ENCODE peak calls at places on chromosomes 16 and 17, in ten cellular contexts. H, W, R, V, E, J, S, K, P and Q are unnamed samples.

GRCh38 chr17:38701504-38702165 is 3.4 kb upstream of the MLLT6 start:
- DNase-seq in H (peak; percentile 75), W (no peak), R (peak; percentile 76), V (peak; percentile 73), E (peak; percentile 79), J (peak; percentile 55), S (no peak), K (peak; percentile 35), P (no peak), Q (no peak)

GRCh38 chr17:50148226-50149098 is 2.0 kb downstream of the PPP1R9B start:
- DNase-seq in H (no peak), W (peak; percentile 62), R (peak; percentile 82), V (peak; percentile 91), E (peak; percentile 56), J (peak; percentile 79), S (peak; percentile 90), K (peak; percentile 63), P (no peak), Q (peak; percentile 65)

GRCh38 chr16:29836623-29837022 is 16.4 kb downstream of the MVP start:
- DNase-seq in H (no peak), W (no peak), R (no peak), V (no peak), E (no peak), J (no peak), S (no peak), K (no peak), P (no peak), Q (no peak)

GRCh38 chr17:76053230-76054111 is 18.8 kb downstream of the SRP68 start:
- DNase-seq in H (no peak), W (no peak), R (no peak), V (no peak), E (no peak), J (no peak), S (no peak), K (no peak), P (no peak), Q (no peak)

GRCh38 chr17:75738218-75738802 is 17.1 kb downstream of the ITGB4 start:
- DNase-seq in H (peak; percentile 73), W (no peak), R (no peak), V (no peak), E (peak; percentile 72), J (no peak), S (peak; percentile 57), K (no peak), P (no peak), Q (peak; percentile 62)

GRCh38 chr17:81453049-81453448 is 57.8 kb downstream of the BAHCC1 start:
- DNase-seq in H (no peak), W (no peak), R (no peak), V (no peak), E (no peak), J (no peak), S (no peak), K (no peak), P (no peak), Q (no peak)

GRCh38 chr17:63649813-63650212 is 27.6 kb downstream of the MAP3K3 start:
- DNase-seq in H (no peak), W (no peak), R (no peak), V (no peak), E (no peak), J (no peak), S (no peak), K (no peak), P (no peak), Q (no peak)

GRCh38 chr16:29984764-29985147 is 10.7 kb downstream of the HIRIP3 start:
- DNase-seq in H (no peak), W (no peak), R (no peak), V (no peak), E (no peak), J (no peak), S (no peak), K (no peak), P (no peak), Q (no peak)

GRCh38 chr17:82013341-82013740 is 9.3 kb downstream of the CENPX start:
- DNase-seq in H (no peak), W (no peak), R (no peak), V (no peak), E (no peak), J (no peak), S (no peak), K (no peak), P (no peak), Q (no peak)

GRCh38 chr17:60036796-60037677 is 41.7 kb downstream of the HEATR6 start:
- DNase-seq in H (peak; percentile 77), W (peak; percentile 92), R (peak; percentile 67), V (peak; percentile 67), E (peak; percentile 80), J (peak; percentile 69), S (peak; percentile 71), K (peak; percentile 78), P (no peak), Q (peak; percentile 79)

GRCh38 chr16:31243734-31244670 is 15.8 kb upstream of the ITGAM start:
- DNase-seq in H (no peak), W (no peak), R (no peak), V (no peak), E (no peak), J (no peak), S (no peak), K (no peak), P (no peak), Q (no peak)

GRCh38 chr17:2435181-2435741 is 34.4 kb upstream of the MNT start:
- DNase-seq in H (no peak), W (peak; percentile 73), R (no peak), V (no peak), E (no peak), J (no peak), S (no peak), K (no peak), P (no peak), Q (no peak)

GRCh38 chr17:61581611-61582349 is 9.2 kb downstream of the NACA2 start:
- DNase-seq in H (no peak), W (no peak), R (no peak), V (no peak), E (no peak), J (no peak), S (no peak), K (no peak), P (no peak), Q (no peak)

GRCh38 chr16:25838724-25839186 is 147.0 kb downstream of the HS3ST4 start:
- DNase-seq in H (no peak), W (peak; percentile 60), R (no peak), V (peak; percentile 14), E (peak; percentile 44), J (peak; percentile 20), S (no peak), K (peak; percentile 27), P (no peak), Q (no peak)

GRCh38 chr16:75627856-75628255 is 4.8 kb upstream of the ADAT1 start:
- DNase-seq in H (no peak), W (no peak), R (no peak), V (no peak), E (no peak), J (no peak), S (no peak), K (no peak), P (no peak), Q (no peak)

GRCh38 chr16:27025581-27025980 is 41.1 kb upstream of the C16orf82 start:
- DNase-seq in H (no peak), W (no peak), R (no peak), V (no peak), E (no peak), J (no peak), S (no peak), K (no peak), P (no peak), Q (no peak)

GRCh38 chr17:83204230-83204725 is 124.9 kb downstream of the METRNL start:
- DNase-seq in H (no peak), W (no peak), R (peak; percentile 53), V (no peak), E (no peak), J (no peak), S (no peak), K (no peak), P (no peak), Q (peak; percentile 19)

GRCh38 chr17:63694229-63694973 is 5.5 kb downstream of the LIMD2 start:
- DNase-seq in H (peak; percentile 42), W (peak; percentile 71), R (no peak), V (no peak), E (no peak), J (no peak), S (no peak), K (peak; percentile 28), P (no peak), Q (no peak)

GRCh38 chr17:29784661-29785060 is 145.4 kb downstream of the SSH2 start:
- DNase-seq in H (no peak), W (no peak), R (no peak), V (no peak), E (no peak), J (no peak), S (no peak), K (no peak), P (no peak), Q (no peak)

GRCh38 chr16:84863485-84863814 is 43.7 kb downstream of the CRISPLD2 start:
- DNase-seq in H (no peak), W (no peak), R (no peak), V (no peak), E (no peak), J (no peak), S (no peak), K (no peak), P (no peak), Q (no peak)

GRCh38 chr17:29180788-29181160 is 576 bp upstream of the MYO18A start:
- DNase-seq in H (no peak), W (no peak), R (no peak), V (no peak), E (no peak), J (no peak), S (no peak), K (no peak), P (no peak), Q (no peak)

GRCh38 chr16:31428638-31429247 is 583 bp upstream of the COX6A2 start:
- DNase-seq in H (no peak), W (no peak), R (no peak), V (no peak), E (no peak), J (no peak), S (peak; percentile 25), K (no peak), P (no peak), Q (no peak)

GRCh38 chr17:57442401-57442823 is 186.1 kb downstream of the MSI2 start:
- DNase-seq in H (no peak), W (no peak), R (no peak), V (no peak), E (no peak), J (no peak), S (no peak), K (peak; percentile 57), P (no peak), Q (no peak)

GRCh38 chr17:18356624-18357023 is 6.7 kb downstream of the SHMT1 start:
- DNase-seq in H (no peak), W (no peak), R (no peak), V (no peak), E (no peak), J (peak; percentile 40), S (no peak), K (no peak), P (no peak), Q (no peak)

GRCh38 chr17:29019475-29020181 is 13.8 kb upstream of the SEZ6 start:
- DNase-seq in H (no peak), W (peak; percentile 74), R (no peak), V (no peak), E (no peak), J (no peak), S (no peak), K (no peak), P (no peak), Q (no peak)

GRCh38 chr16:8959921-8960787 is 3.6 kb downstream of the USP7 start:
- DNase-seq in H (no peak), W (no peak), R (no peak), V (no peak), E (peak; percentile 44), J (peak; percentile 42), S (peak; percentile 48), K (peak; percentile 54), P (no peak), Q (no peak)

GRCh38 chr17:10631048-10631700 is 25.9 kb downstream of the MYH3 start:
- DNase-seq in H (no peak), W (peak; percentile 71), R (no peak), V (peak; percentile 27), E (peak; percentile 28), J (peak; percentile 43), S (no peak), K (peak; percentile 24), P (no peak), Q (peak; percentile 51)

GRCh38 chr16:89319883-89320716 is 102.6 kb downstream of the ZNF778 start:
- DNase-seq in H (no peak), W (peak; percentile 61), R (peak; percentile 83), V (peak; percentile 50), E (peak; percentile 49), J (no peak), S (peak; percentile 85), K (no peak), P (no peak), Q (peak; percentile 42)